ENCODE peak calls at places on chromosomes 12 and 14, in eight cellular contexts. W is DND-41; P is stimulated activated CD4-positive, alpha-beta T cell treated with anti-CD3 and anti-CD28 coated beads, Interleukin-2, amount 100 ng/mL, for 48 hours; F is head of caudate nucleus; X is NCI-H2171; U is AG09309; I is AG08395; C is heart right ventricle. M is an unnamed sample.

GRCh38 chr12:77932216-77932615 is 101.5 kb downstream of the NAV3 start:
- DNase-seq in W (no peak), P (no peak), F (no peak), X (no peak), U (no peak), I (no peak), C (no peak), M (no peak)

GRCh38 chr14:71532349-71532748 is 399.9 kb upstream of the RGS6 start:
- DNase-seq in W (no peak), P (no peak), F (peak; percentile 13), X (no peak), U (peak; percentile 46), I (no peak), C (no peak), M (no peak)

GRCh38 chr12:42666671-42667243 is 77.2 kb upstream of the PRICKLE1 start:
- DNase-seq in W (no peak), P (no peak), F (no peak), X (no peak), U (no peak), I (no peak), C (no peak), M (no peak)

GRCh38 chr12:70459786-70460185 is 93.7 kb downstream of the KCNMB4 start:
- DNase-seq in W (no peak), P (no peak), F (no peak), X (no peak), U (no peak), I (no peak), C (no peak), M (no peak)

GRCh38 chr14:58969951-58970751 is 218.3 kb upstream of the DAAM1 start:
- DNase-seq in W (no peak), P (no peak), F (no peak), X (no peak), U (no peak), I (no peak), C (no peak), M (no peak)

GRCh38 chr12:15322164-15323054 is at the start of gene PTPRO:
- DNase-seq in W (no peak), P (no peak), F (peak; percentile 47), X (peak; percentile 1), U (no peak), I (no peak), C (no peak), M (no peak)

GRCh38 chr14:64303471-64303917 is 9.3 kb upstream of the ESR2 start:
- DNase-seq in W (no peak), P (no peak), F (no peak), X (peak; percentile 49), U (peak; percentile 16), I (peak; percentile 70), C (no peak), M (peak; percentile 77)

GRCh38 chr12:116677202-116677651 is 60.6 kb downstream of the SPRING1 start:
- DNase-seq in W (no peak), P (no peak), F (no peak), X (no peak), U (no peak), I (no peak), C (no peak), M (no peak)

GRCh38 chr12:122203301-122203967 is at the start of gene B3GNT4:
- DNase-seq in W (no peak), P (peak; percentile 60), F (peak; percentile 69), X (peak; percentile 78), U (no peak), I (peak; percentile 74), C (peak; percentile 62), M (peak; percentile 87)

GRCh38 chr12:101713059-101713682 is 15.7 kb downstream of the CHPT1 start:
- DNase-seq in W (no peak), P (no peak), F (no peak), X (no peak), U (no peak), I (no peak), C (no peak), M (no peak)

GRCh38 chr12:118821386-118821928 is 159.9 kb upstream of the SRRM4 start:
- DNase-seq in W (no peak), P (no peak), F (no peak), X (no peak), U (no peak), I (no peak), C (no peak), M (no peak)

GRCh38 chr12:12686925-12687324 is 9.1 kb downstream of the GPR19 start:
- DNase-seq in W (no peak), P (no peak), F (no peak), X (no peak), U (peak; percentile 52), I (peak; percentile 65), C (no peak), M (no peak)

M was measured in cerebellum.